ENCODE peak calls at places on chromosomes 4 and X, in eight cellular contexts. M is left ventricle myocardium inferior, D is NCI-H1092, Q is lung, R is activated T-cell treated with anti-CD3 and anti-CD28 coated beads for 48 hours, P is AML-193, H is HFFc6, N is tibial nerve. O is an unnamed sample.
A peak's percentile ranks its signal among the peaks of the same experiment; 100 is the strongest.

GRCh38 chrX:47751670-47752069 is 85.0 kb upstream of the ZNF81 start:
- DNase-seq in R (peak; percentile 27), H (peak; percentile 0), P (no peak), M (peak; percentile 17), D (no peak), N (no peak), Q (no peak), O (peak; percentile 59)

GRCh38 chr4:54971474-54971950 is 153.9 kb downstream of the KDR start:
- DNase-seq in Q (no peak), R (no peak), M (no peak), P (peak; percentile 27), H (peak; percentile 20), D (peak; percentile 39), N (peak; percentile 44), O (no peak)

GRCh38 chr4:107755841-107756356 is 35.9 kb upstream of the PAPSS1 start:
- DNase-seq in H (no peak), N (no peak), D (no peak), P (no peak), R (no peak), M (no peak), Q (no peak), O (no peak)

GRCh38 chr4:114417214-114417613 is 181.4 kb upstream of the UGT8 start:
- DNase-seq in M (no peak), R (no peak), N (no peak), D (peak; percentile 7), Q (no peak), H (no peak), P (no peak), O (no peak)

GRCh38 chr4:151169223-151169622 is 69.8 kb downstream of the RPS3A start:
- DNase-seq in P (no peak), D (peak; percentile 89), M (peak; percentile 75), R (no peak), H (peak; percentile 93), N (peak; percentile 66), Q (peak; percentile 55), O (peak; percentile 40)

GRCh38 chr4:26242451-26242850 is 78.4 kb upstream of the RBPJ start:
- DNase-seq in H (no peak), P (no peak), N (no peak), R (no peak), Q (no peak), M (no peak), D (no peak), O (no peak)

GRCh38 chr4:60682901-60683300 is 517.2 kb upstream of the ADGRL3 start:
- DNase-seq in M (no peak), D (no peak), N (no peak), P (no peak), H (peak; percentile 75), R (no peak), Q (no peak), O (no peak)

GRCh38 chrX:103879339-103879738 is 47.3 kb upstream of the RAB9B start:
- DNase-seq in Q (no peak), H (peak; percentile 6), P (no peak), M (no peak), R (no peak), N (no peak), D (no peak), O (no peak)

O was measured in adrenal gland.